ENCODE peak calls at places on chromosome 20, in five cellular contexts. N, S, W, B and T are unnamed samples.

GRCh38 chr20:21840991-21841390 is 135.5 kb downstream of the PAX1 start:
- DNase-seq in N (no peak), S (no peak), W (no peak), B (no peak), T (peak; percentile 0)

GRCh38 chr20:32742322-32743236 is 688 bp downstream of the COMMD7 start:
- DNase-seq in N (peak; percentile 25), S (no peak), W (no peak), B (peak; percentile 85), T (no peak)

GRCh38 chr20:2986466-2986865 is 57.0 kb upstream of the GNRH2 start:
- DNase-seq in N (peak; percentile 51), S (no peak), W (peak; percentile 6), B (no peak), T (no peak)

GRCh38 chr20:22338140-22338708 is 246.1 kb downstream of the FOXA2 start:
- DNase-seq in N (no peak), S (no peak), W (no peak), B (no peak), T (no peak)

GRCh38 chr20:58692579-58693225 is at the start of gene NPEPL1:
- DNase-seq in N (peak; percentile 71), S (peak; percentile 45), W (peak; percentile 62), B (peak; percentile 71), T (peak; percentile 52)

GRCh38 chr20:5395932-5396727 is 79.4 kb upstream of the PROKR2 start:
- DNase-seq in N (no peak), S (no peak), W (no peak), B (no peak), T (no peak)

GRCh38 chr20:1868856-1869255 is 26.4 kb upstream of the SIRPA start:
- DNase-seq in N (no peak), S (no peak), W (no peak), B (no peak), T (no peak)

GRCh38 chr20:63487781-63488241 is 11.1 kb downstream of the EEF1A2 start:
- DNase-seq in N (no peak), S (no peak), W (no peak), B (no peak), T (no peak)

GRCh38 chr20:63190828-63191227 is 25.1 kb downstream of the YTHDF1 start:
- DNase-seq in N (no peak), S (no peak), W (no peak), B (no peak), T (no peak)

GRCh38 chr20:15155848-15156401 is 818.5 kb upstream of the FLRT3 start:
- DNase-seq in N (no peak), S (no peak), W (no peak), B (no peak), T (no peak)

GRCh38 chr20:59023616-59024015 is 4.4 kb downstream of the TUBB1 start:
- DNase-seq in N (no peak), S (no peak), W (no peak), B (peak; percentile 24), T (no peak)

GRCh38 chr20:50229156-50229605 is 38.6 kb downstream of the CEBPB start:
- DNase-seq in N (no peak), S (no peak), W (no peak), B (no peak), T (no peak)

GRCh38 chr20:58967652-58968429 is 13.2 kb upstream of the NELFCD start:
- DNase-seq in N (no peak), S (no peak), W (no peak), B (no peak), T (no peak)

GRCh38 chr20:58981564-58982364 is 708 bp downstream of the NELFCD start:
- DNase-seq in N (no peak), S (no peak), W (no peak), B (peak; percentile 39), T (no peak)

GRCh38 chr20:25057234-25058050 is 497 bp downstream of the ACSS1 start:
- DNase-seq in N (peak; percentile 64), S (peak; percentile 60), W (peak; percentile 54), B (peak; percentile 89), T (no peak)

GRCh38 chr20:58224974-58225373 is 3.5 kb downstream of the ANKRD60 start:
- DNase-seq in N (no peak), S (no peak), W (no peak), B (no peak), T (no peak)

GRCh38 chr20:49103019-49103418 is 56.9 kb downstream of the CSE1L start:
- DNase-seq in N (no peak), S (no peak), W (no peak), B (no peak), T (no peak)

GRCh38 chr20:37395921-37396519 is 50.1 kb downstream of the SRC start:
- DNase-seq in N (no peak), S (no peak), W (no peak), B (no peak), T (no peak)

GRCh38 chr20:14707865-14708574 is 370.6 kb upstream of the FLRT3 start:
- DNase-seq in N (no peak), S (no peak), W (no peak), B (no peak), T (no peak)